ENCODE peak calls at places on chromosomes 2 and 18, in seven cellular contexts. One of them, this sample, is unnamed.

GRCh38 chr2:158745067-158745865 is 49.9 kb upstream of the DAPL1 start:
- DNase-seq in pancreas: no peak
- DNase-seq in psoas muscle: no peak
- DNase-seq in colonic mucosa: peak; percentile 46
- DNase-seq in brain microvascular endothelial cell: peak; percentile 48
- DNase-seq in GM12865: peak; percentile 63
- DNase-seq in K562: peak; percentile 32
- DNase-seq in this sample: peak; percentile 67

GRCh38 chr18:21914739-21915319 is 174.2 kb downstream of the MIB1 start:
- DNase-seq in brain microvascular endothelial cell: peak; percentile 51
- DNase-seq in colonic mucosa: peak; percentile 32
- DNase-seq in pancreas: no peak
- DNase-seq in K562: peak; percentile 44
- DNase-seq in psoas muscle: no peak
- DNase-seq in GM12865: peak; percentile 36
- DNase-seq in this sample: peak; percentile 45

GRCh38 chr18:54229660-54230059 is 5.2 kb upstream of the MBD2 start:
- DNase-seq in colonic mucosa: no peak
- DNase-seq in GM12865: peak; percentile 46
- DNase-seq in psoas muscle: no peak
- DNase-seq in brain microvascular endothelial cell: no peak
- DNase-seq in K562: no peak
- DNase-seq in pancreas: no peak
- DNase-seq in this sample: no peak

GRCh38 chr18:75475228-75475627 is 47.7 kb upstream of the SMIM21 start:
- DNase-seq in K562: no peak
- DNase-seq in psoas muscle: no peak
- DNase-seq in brain microvascular endothelial cell: peak; percentile 60
- DNase-seq in colonic mucosa: no peak
- DNase-seq in pancreas: no peak
- DNase-seq in GM12865: no peak
- DNase-seq in this sample: no peak

GRCh38 chr18:41569867-41570266 is 385.2 kb upstream of the PIK3C3 start:
- DNase-seq in GM12865: no peak
- DNase-seq in colonic mucosa: no peak
- DNase-seq in psoas muscle: no peak
- DNase-seq in brain microvascular endothelial cell: no peak
- DNase-seq in pancreas: no peak
- DNase-seq in K562: no peak
- DNase-seq in this sample: no peak

GRCh38 chr18:50397023-50397422 is 22.2 kb downstream of the SKA1 start:
- DNase-seq in psoas muscle: no peak
- DNase-seq in colonic mucosa: no peak
- DNase-seq in pancreas: no peak
- DNase-seq in GM12865: no peak
- DNase-seq in K562: no peak
- DNase-seq in brain microvascular endothelial cell: no peak
- DNase-seq in this sample: no peak

GRCh38 chr18:79529991-79530390 is 134.3 kb downstream of the NFATC1 start:
- DNase-seq in psoas muscle: peak; percentile 41
- DNase-seq in K562: no peak
- DNase-seq in colonic mucosa: no peak
- DNase-seq in pancreas: no peak
- DNase-seq in brain microvascular endothelial cell: no peak
- DNase-seq in GM12865: no peak
- DNase-seq in this sample: no peak

GRCh38 chr2:234366891-234367290 is 130.0 kb downstream of the ARL4C start:
- DNase-seq in K562: no peak
- DNase-seq in brain microvascular endothelial cell: no peak
- DNase-seq in colonic mucosa: no peak
- DNase-seq in GM12865: no peak
- DNase-seq in pancreas: no peak
- DNase-seq in psoas muscle: no peak
- DNase-seq in this sample: no peak

GRCh38 chr2:182595650-182596049 is 120.4 kb upstream of the DNAJC10 start:
- DNase-seq in K562: no peak
- DNase-seq in brain microvascular endothelial cell: no peak
- DNase-seq in psoas muscle: no peak
- DNase-seq in colonic mucosa: no peak
- DNase-seq in pancreas: no peak
- DNase-seq in GM12865: no peak
- DNase-seq in this sample: no peak

GRCh38 chr2:77566131-77566530 is 44.0 kb upstream of the LRRTM4 start:
- DNase-seq in colonic mucosa: no peak
- DNase-seq in psoas muscle: no peak
- DNase-seq in GM12865: no peak
- DNase-seq in pancreas: no peak
- DNase-seq in brain microvascular endothelial cell: no peak
- DNase-seq in K562: no peak
- DNase-seq in this sample: no peak

GRCh38 chr2:235055891-235056516 is 104.2 kb downstream of the SH3BP4 start:
- DNase-seq in brain microvascular endothelial cell: peak; percentile 24
- DNase-seq in psoas muscle: no peak
- DNase-seq in GM12865: no peak
- DNase-seq in K562: peak; percentile 56
- DNase-seq in pancreas: peak; percentile 48
- DNase-seq in colonic mucosa: peak; percentile 43
- DNase-seq in this sample: peak; percentile 76

GRCh38 chr2:11743846-11744553 is 2.4 kb upstream of the LPIN1 start:
- DNase-seq in pancreas: peak; percentile 94
- DNase-seq in K562: peak; percentile 98
- DNase-seq in psoas muscle: peak; percentile 98
- DNase-seq in brain microvascular endothelial cell: peak; percentile 100
- DNase-seq in colonic mucosa: peak; percentile 96
- DNase-seq in GM12865: peak; percentile 87
- DNase-seq in this sample: peak; percentile 99

GRCh38 chr18:79917351-79918088 is 33.9 kb downstream of the SLC66A2 start:
- DNase-seq in colonic mucosa: no peak
- DNase-seq in GM12865: no peak
- DNase-seq in pancreas: peak; percentile 64
- DNase-seq in brain microvascular endothelial cell: no peak
- DNase-seq in psoas muscle: peak; percentile 49
- DNase-seq in K562: no peak
- DNase-seq in this sample: peak; percentile 42

GRCh38 chr2:58660046-58660445 is 418.9 kb upstream of the FANCL start:
- DNase-seq in pancreas: no peak
- DNase-seq in GM12865: no peak
- DNase-seq in colonic mucosa: no peak
- DNase-seq in brain microvascular endothelial cell: no peak
- DNase-seq in K562: no peak
- DNase-seq in psoas muscle: no peak
- DNase-seq in this sample: no peak

GRCh38 chr2:151472966-151473365 is 63.3 kb downstream of the RIF1 start:
- DNase-seq in colonic mucosa: no peak
- DNase-seq in psoas muscle: no peak
- DNase-seq in GM12865: no peak
- DNase-seq in brain microvascular endothelial cell: no peak
- DNase-seq in K562: no peak
- DNase-seq in pancreas: no peak
- DNase-seq in this sample: no peak

GRCh38 chr2:120935339-120936313 is 200.0 kb downstream of the GLI2 start:
- DNase-seq in pancreas: peak; percentile 40
- DNase-seq in psoas muscle: no peak
- DNase-seq in GM12865: no peak
- DNase-seq in brain microvascular endothelial cell: peak; percentile 80
- DNase-seq in K562: no peak
- DNase-seq in colonic mucosa: peak; percentile 71
- DNase-seq in this sample: no peak

GRCh38 chr2:101991731-101992145 is at the start of gene IL1R2:
- DNase-seq in colonic mucosa: peak; percentile 85
- DNase-seq in GM12865: no peak
- DNase-seq in pancreas: no peak
- DNase-seq in psoas muscle: no peak
- DNase-seq in K562: no peak
- DNase-seq in brain microvascular endothelial cell: no peak
- DNase-seq in this sample: no peak

GRCh38 chr18:24762417-24762816 is 302.0 kb downstream of the HRH4 start:
- DNase-seq in psoas muscle: no peak
- DNase-seq in K562: no peak
- DNase-seq in brain microvascular endothelial cell: no peak
- DNase-seq in GM12865: no peak
- DNase-seq in pancreas: no peak
- DNase-seq in colonic mucosa: no peak
- DNase-seq in this sample: no peak

GRCh38 chr2:112658820-112659667 is 13.3 kb downstream of the SLC20A1 start:
- DNase-seq in K562: no peak
- DNase-seq in psoas muscle: no peak
- DNase-seq in pancreas: no peak
- DNase-seq in brain microvascular endothelial cell: no peak
- DNase-seq in colonic mucosa: no peak
- DNase-seq in GM12865: no peak
- DNase-seq in this sample: no peak

GRCh38 chr2:241871538-241872312 is 2.2 kb downstream of the RTP5 start:
- DNase-seq in brain microvascular endothelial cell: no peak
- DNase-seq in GM12865: no peak
- DNase-seq in colonic mucosa: no peak
- DNase-seq in K562: no peak
- DNase-seq in psoas muscle: peak; percentile 45
- DNase-seq in pancreas: peak; percentile 78
- DNase-seq in this sample: no peak
- H3K4me3 ChIP-seq in brain microvascular endothelial cell: no peak overlapping the region
- H3K4me3 ChIP-seq in GM12865: no peak overlapping the region
- H3K4me3 ChIP-seq in colonic mucosa: no peak overlapping the region
- H3K4me3 ChIP-seq in K562: no peak overlapping the region
- H3K4me3 ChIP-seq in psoas muscle: no peak overlapping the region
- H3K4me3 ChIP-seq in pancreas: no peak overlapping the region
- H3K4me3 ChIP-seq in this sample: no peak overlapping the region

GRCh38 chr2:128322651-128323491 is 4.2 kb upstream of the HS6ST1 start:
- DNase-seq in brain microvascular endothelial cell: no peak
- DNase-seq in K562: no peak
- DNase-seq in pancreas: peak; percentile 83
- DNase-seq in psoas muscle: no peak
- DNase-seq in colonic mucosa: peak; percentile 29
- DNase-seq in GM12865: no peak
- DNase-seq in this sample: peak; percentile 60
- H3K4me3 ChIP-seq in brain microvascular endothelial cell: peak overlapping the region; percentile 61
- H3K4me3 ChIP-seq in K562: peak overlapping the region; percentile 62
- H3K4me3 ChIP-seq in pancreas: no peak overlapping the region
- H3K4me3 ChIP-seq in psoas muscle: peak overlapping the region; percentile 80
- H3K4me3 ChIP-seq in colonic mucosa: peak overlapping the region; percentile 41
- H3K4me3 ChIP-seq in GM12865: peak overlapping the region; percentile 68
- H3K4me3 ChIP-seq in this sample: no peak overlapping the region

GRCh38 chr2:218280260-218280870 is 10.0 kb downstream of the PNKD start:
- DNase-seq in pancreas: no peak
- DNase-seq in brain microvascular endothelial cell: no peak
- DNase-seq in K562: no peak
- DNase-seq in colonic mucosa: no peak
- DNase-seq in psoas muscle: no peak
- DNase-seq in GM12865: no peak
- DNase-seq in this sample: no peak

GRCh38 chr2:218284106-218284811 is 8.0 kb downstream of the TMBIM1 start:
- DNase-seq in psoas muscle: peak; percentile 83
- DNase-seq in pancreas: no peak
- DNase-seq in colonic mucosa: no peak
- DNase-seq in GM12865: peak; percentile 87
- DNase-seq in K562: peak; percentile 55
- DNase-seq in brain microvascular endothelial cell: peak; percentile 83
- DNase-seq in this sample: peak; percentile 94

GRCh38 chr2:218281449-218281848 is 10.9 kb downstream of the TMBIM1 start:
- DNase-seq in psoas muscle: peak; percentile 79
- DNase-seq in K562: no peak
- DNase-seq in pancreas: no peak
- DNase-seq in brain microvascular endothelial cell: no peak
- DNase-seq in colonic mucosa: no peak
- DNase-seq in GM12865: no peak
- DNase-seq in this sample: peak; percentile 90

GRCh38 chr2:218285604-218286003 is 6.7 kb downstream of the TMBIM1 start:
- DNase-seq in pancreas: no peak
- DNase-seq in psoas muscle: peak; percentile 91
- DNase-seq in K562: no peak
- DNase-seq in brain microvascular endothelial cell: no peak
- DNase-seq in colonic mucosa: no peak
- DNase-seq in GM12865: no peak
- DNase-seq in this sample: peak; percentile 92

GRCh38 chr2:218282173-218282991 is 9.9 kb downstream of the TMBIM1 start:
- DNase-seq in K562: no peak
- DNase-seq in colonic mucosa: no peak
- DNase-seq in pancreas: peak; percentile 96
- DNase-seq in GM12865: no peak
- DNase-seq in psoas muscle: peak; percentile 73
- DNase-seq in brain microvascular endothelial cell: peak; percentile 36
- DNase-seq in this sample: peak; percentile 60
- H3K4me3 ChIP-seq in K562: no peak overlapping the region
- H3K4me3 ChIP-seq in colonic mucosa: no peak overlapping the region
- H3K4me3 ChIP-seq in pancreas: no peak overlapping the region
- H3K4me3 ChIP-seq in GM12865: no peak overlapping the region
- H3K4me3 ChIP-seq in psoas muscle: peak overlapping the region; percentile 31
- H3K4me3 ChIP-seq in brain microvascular endothelial cell: no peak overlapping the region
- H3K4me3 ChIP-seq in this sample: no peak overlapping the region

GRCh38 chr2:38748391-38748790 is 2.8 kb downstream of the SRSF7 start:
- DNase-seq in GM12865: no peak
- DNase-seq in pancreas: no peak
- DNase-seq in colonic mucosa: no peak
- DNase-seq in K562: no peak
- DNase-seq in brain microvascular endothelial cell: no peak
- DNase-seq in psoas muscle: no peak
- DNase-seq in this sample: no peak

GRCh38 chr2:38748857-38749804 is 2.0 kb downstream of the SRSF7 start:
- DNase-seq in GM12865: no peak
- DNase-seq in K562: no peak
- DNase-seq in pancreas: no peak
- DNase-seq in psoas muscle: no peak
- DNase-seq in colonic mucosa: no peak
- DNase-seq in brain microvascular endothelial cell: no peak
- DNase-seq in this sample: no peak

GRCh38 chr2:38750011-38750792 is 959 bp downstream of the SRSF7 start:
- DNase-seq in K562: peak; percentile 76
- DNase-seq in colonic mucosa: peak; percentile 68
- DNase-seq in GM12865: peak; percentile 57
- DNase-seq in pancreas: peak; percentile 72
- DNase-seq in brain microvascular endothelial cell: no peak
- DNase-seq in psoas muscle: peak; percentile 74
- DNase-seq in this sample: peak; percentile 72

GRCh38 chr2:38747007-38747424 is 4.1 kb downstream of the SRSF7 start:
- DNase-seq in psoas muscle: no peak
- DNase-seq in brain microvascular endothelial cell: no peak
- DNase-seq in K562: no peak
- DNase-seq in GM12865: no peak
- DNase-seq in pancreas: no peak
- DNase-seq in colonic mucosa: no peak
- DNase-seq in this sample: no peak

GRCh38 chr2:38747819-38748218 is 3.3 kb downstream of the SRSF7 start:
- DNase-seq in GM12865: no peak
- DNase-seq in brain microvascular endothelial cell: no peak
- DNase-seq in pancreas: no peak
- DNase-seq in psoas muscle: no peak
- DNase-seq in colonic mucosa: no peak
- DNase-seq in K562: no peak
- DNase-seq in this sample: no peak
- H3K4me3 ChIP-seq in GM12865: no peak overlapping the region
- H3K4me3 ChIP-seq in brain microvascular endothelial cell: no peak overlapping the region
- H3K4me3 ChIP-seq in pancreas: no peak overlapping the region
- H3K4me3 ChIP-seq in psoas muscle: no peak overlapping the region
- H3K4me3 ChIP-seq in colonic mucosa: no peak overlapping the region
- H3K4me3 ChIP-seq in K562: no peak overlapping the region
- H3K4me3 ChIP-seq in this sample: no peak overlapping the region

GRCh38 chr2:183898641-183899040 is 699.7 kb upstream of the ZNF804A start:
- DNase-seq in K562: no peak
- DNase-seq in brain microvascular endothelial cell: no peak
- DNase-seq in psoas muscle: no peak
- DNase-seq in colonic mucosa: no peak
- DNase-seq in pancreas: no peak
- DNase-seq in GM12865: no peak
- DNase-seq in this sample: no peak

GRCh38 chr2:183903026-183903425 is 695.3 kb upstream of the ZNF804A start:
- DNase-seq in K562: no peak
- DNase-seq in brain microvascular endothelial cell: no peak
- DNase-seq in pancreas: no peak
- DNase-seq in psoas muscle: no peak
- DNase-seq in colonic mucosa: no peak
- DNase-seq in GM12865: no peak
- DNase-seq in this sample: no peak
- H3K4me3 ChIP-seq in K562: no peak overlapping the region
- H3K4me3 ChIP-seq in brain microvascular endothelial cell: no peak overlapping the region
- H3K4me3 ChIP-seq in pancreas: no peak overlapping the region
- H3K4me3 ChIP-seq in psoas muscle: no peak overlapping the region
- H3K4me3 ChIP-seq in colonic mucosa: no peak overlapping the region
- H3K4me3 ChIP-seq in GM12865: no peak overlapping the region
- H3K4me3 ChIP-seq in this sample: no peak overlapping the region

This sample was measured in adrenal gland.